ENCODE peak calls at places on chromosome X, in six cellular contexts. One of them, this sample, is unnamed. For H3K36me3, the result is how much of the 10 kb centered on the place peaks cover.

GRCh38 chrX:17549005-17549685 is 174.1 kb downstream of the NHS start:
- DNase-seq in IMR-90: no peak
- DNase-seq in uterus: no peak
- DNase-seq in CD8-positive, alpha-beta memory T cell: no peak
- DNase-seq in psoas muscle: no peak
- DNase-seq in right lobe of liver: no peak
- DNase-seq in this sample: peak

GRCh38 chrX:119646515-119646914 is 40.3 kb upstream of the NKRF start:
- DNase-seq in IMR-90: no peak
- DNase-seq in uterus: no peak
- DNase-seq in CD8-positive, alpha-beta memory T cell: no peak
- DNase-seq in psoas muscle: no peak
- DNase-seq in right lobe of liver: no peak
- DNase-seq in this sample: no peak

GRCh38 chrX:24760601-24761000 is 66.9 kb downstream of the POLA1 start:
- DNase-seq in IMR-90: peak
- DNase-seq in uterus: no peak
- DNase-seq in CD8-positive, alpha-beta memory T cell: no peak
- DNase-seq in psoas muscle: no peak
- DNase-seq in right lobe of liver: no peak
- DNase-seq in this sample: no peak

GRCh38 chrX:24478516-24478915 is 13.4 kb downstream of the PDK3 start:
- DNase-seq in IMR-90: no peak
- DNase-seq in uterus: no peak
- DNase-seq in CD8-positive, alpha-beta memory T cell: no peak
- DNase-seq in psoas muscle: no peak
- DNase-seq in right lobe of liver: no peak
- DNase-seq in this sample: no peak

GRCh38 chrX:151694661-151695582 is at the start of gene PRRG3:
- DNase-seq in IMR-90: no peak
- DNase-seq in uterus: no peak
- DNase-seq in CD8-positive, alpha-beta memory T cell: no peak
- DNase-seq in psoas muscle: no peak
- DNase-seq in right lobe of liver: no peak
- DNase-seq in this sample: peak

GRCh38 chrX:65985211-65985610 is 54.7 kb downstream of the VSIG4 start:
- DNase-seq in IMR-90: no peak
- DNase-seq in uterus: no peak
- DNase-seq in CD8-positive, alpha-beta memory T cell: no peak
- DNase-seq in psoas muscle: no peak
- DNase-seq in right lobe of liver: no peak
- DNase-seq in this sample: no peak

GRCh38 chrX:11437642-11438379 is 144.6 kb downstream of the AMELX start:
- DNase-seq in IMR-90: peak
- DNase-seq in uterus: no peak
- DNase-seq in CD8-positive, alpha-beta memory T cell: no peak
- DNase-seq in psoas muscle: peak
- DNase-seq in right lobe of liver: peak
- DNase-seq in this sample: no peak

GRCh38 chrX:120090208-120090607 is 12.7 kb upstream of the RHOXF2B start:
- DNase-seq in IMR-90: no peak
- DNase-seq in uterus: no peak
- DNase-seq in CD8-positive, alpha-beta memory T cell: no peak
- DNase-seq in psoas muscle: no peak
- DNase-seq in right lobe of liver: no peak
- DNase-seq in this sample: peak

GRCh38 chrX:103678199-103678993 is 8.1 kb downstream of the MORF4L2 start:
- DNase-seq in IMR-90: peak
- DNase-seq in uterus: no peak
- DNase-seq in CD8-positive, alpha-beta memory T cell: no peak
- DNase-seq in psoas muscle: no peak
- DNase-seq in right lobe of liver: no peak
- DNase-seq in this sample: no peak

GRCh38 chrX:131746491-131746968 is 202.7 kb downstream of the OR13H1 start:
- DNase-seq in IMR-90: peak
- DNase-seq in uterus: peak
- DNase-seq in CD8-positive, alpha-beta memory T cell: no peak
- DNase-seq in psoas muscle: peak
- DNase-seq in right lobe of liver: no peak
- DNase-seq in this sample: peak

GRCh38 chrX:109281478-109282275 is 200.2 kb downstream of the GUCY2F start:
- DNase-seq in IMR-90: no peak
- DNase-seq in uterus: no peak
- DNase-seq in CD8-positive, alpha-beta memory T cell: no peak
- DNase-seq in psoas muscle: no peak
- DNase-seq in right lobe of liver: no peak
- DNase-seq in this sample: peak

GRCh38 chrX:71144651-71145050 is at the start of gene NLGN3:
- DNase-seq in IMR-90: no peak
- DNase-seq in uterus: no peak
- DNase-seq in CD8-positive, alpha-beta memory T cell: no peak
- DNase-seq in psoas muscle: no peak
- DNase-seq in right lobe of liver: no peak
- DNase-seq in this sample: peak

GRCh38 chrX:2610246-2611170 is 80.6 kb upstream of the CD99 start:
- DNase-seq in IMR-90: peak
- DNase-seq in uterus: no peak
- DNase-seq in CD8-positive, alpha-beta memory T cell: no peak
- DNase-seq in psoas muscle: no peak
- DNase-seq in right lobe of liver: no peak
- DNase-seq in this sample: no peak

GRCh38 chrX:129773649-129774458 is 5.9 kb upstream of the SASH3 start:
- DNase-seq in IMR-90: no peak
- DNase-seq in uterus: no peak
- DNase-seq in CD8-positive, alpha-beta memory T cell: no peak
- DNase-seq in psoas muscle: peak
- DNase-seq in right lobe of liver: no peak
- DNase-seq in this sample: no peak

GRCh38 chrX:24513416-24513815 is 48.3 kb downstream of the PDK3 start:
- DNase-seq in IMR-90: no peak
- DNase-seq in uterus: no peak
- DNase-seq in CD8-positive, alpha-beta memory T cell: no peak
- DNase-seq in psoas muscle: no peak
- DNase-seq in right lobe of liver: no peak
- DNase-seq in this sample: no peak

GRCh38 chrX:130467936-130468335 is 66.1 kb downstream of the RBMX2 start:
- DNase-seq in IMR-90: no peak
- DNase-seq in uterus: no peak
- DNase-seq in CD8-positive, alpha-beta memory T cell: no peak
- DNase-seq in psoas muscle: no peak
- DNase-seq in right lobe of liver: no peak
- DNase-seq in this sample: no peak

GRCh38 chrX:70755850-70756249 is 152.7 kb downstream of the TEX11 start:
- DNase-seq in IMR-90: no peak
- DNase-seq in uterus: no peak
- DNase-seq in CD8-positive, alpha-beta memory T cell: peak
- DNase-seq in psoas muscle: no peak
- DNase-seq in right lobe of liver: no peak
- DNase-seq in this sample: peak

GRCh38 chrX:19798423-19798822 is 89.0 kb downstream of the SH3KBP1 start:
- DNase-seq in IMR-90: no peak
- DNase-seq in uterus: no peak
- DNase-seq in CD8-positive, alpha-beta memory T cell: no peak
- DNase-seq in psoas muscle: no peak
- DNase-seq in right lobe of liver: no peak
- DNase-seq in this sample: no peak

GRCh38 chrX:56794831-56795230 is 65.8 kb downstream of the NBDY start:
- DNase-seq in IMR-90: no peak
- DNase-seq in uterus: no peak
- DNase-seq in CD8-positive, alpha-beta memory T cell: no peak
- DNase-seq in psoas muscle: no peak
- DNase-seq in right lobe of liver: no peak
- DNase-seq in this sample: peak

GRCh38 chrX:69076084-69076483 is 89.2 kb downstream of the PJA1 start:
- DNase-seq in IMR-90: no peak
- DNase-seq in uterus: no peak
- DNase-seq in CD8-positive, alpha-beta memory T cell: no peak
- DNase-seq in psoas muscle: no peak
- DNase-seq in right lobe of liver: no peak
- DNase-seq in this sample: no peak

GRCh38 chrX:3806630-3807029 is 93.2 kb upstream of the PRKX start:
- DNase-seq in IMR-90: no peak
- DNase-seq in uterus: no peak
- DNase-seq in CD8-positive, alpha-beta memory T cell: no peak
- DNase-seq in psoas muscle: no peak
- DNase-seq in right lobe of liver: no peak
- DNase-seq in this sample: peak

GRCh38 chrX:106035064-106035463 is 3.5 kb downstream of the SERPINA7 start:
- DNase-seq in IMR-90: no peak
- DNase-seq in uterus: no peak
- DNase-seq in CD8-positive, alpha-beta memory T cell: no peak
- DNase-seq in psoas muscle: no peak
- DNase-seq in right lobe of liver: no peak
- DNase-seq in this sample: no peak

GRCh38 chrX:77788050-77788449 is 2.0 kb upstream of the ATRX start:
- DNase-seq in IMR-90: peak
- DNase-seq in uterus: no peak
- DNase-seq in CD8-positive, alpha-beta memory T cell: no peak
- DNase-seq in psoas muscle: no peak
- DNase-seq in right lobe of liver: peak
- DNase-seq in this sample: no peak

GRCh38 chrX:40952855-40953254 is 132.4 kb upstream of the USP9X start:
- DNase-seq in IMR-90: peak
- DNase-seq in uterus: no peak
- DNase-seq in CD8-positive, alpha-beta memory T cell: no peak
- DNase-seq in psoas muscle: no peak
- DNase-seq in right lobe of liver: no peak
- DNase-seq in this sample: no peak

GRCh38 chrX:55636109-55636508 is 12.9 kb downstream of the FOXR2 start:
- DNase-seq in IMR-90: no peak
- DNase-seq in uterus: no peak
- DNase-seq in CD8-positive, alpha-beta memory T cell: no peak
- DNase-seq in psoas muscle: no peak
- DNase-seq in right lobe of liver: no peak
- DNase-seq in this sample: no peak

GRCh38 chrX:38117485-38117884 is 103.2 kb downstream of the SRPX start:
- DNase-seq in IMR-90: peak
- DNase-seq in uterus: no peak
- DNase-seq in CD8-positive, alpha-beta memory T cell: no peak
- DNase-seq in psoas muscle: no peak
- DNase-seq in right lobe of liver: peak
- DNase-seq in this sample: no peak

DNA sequence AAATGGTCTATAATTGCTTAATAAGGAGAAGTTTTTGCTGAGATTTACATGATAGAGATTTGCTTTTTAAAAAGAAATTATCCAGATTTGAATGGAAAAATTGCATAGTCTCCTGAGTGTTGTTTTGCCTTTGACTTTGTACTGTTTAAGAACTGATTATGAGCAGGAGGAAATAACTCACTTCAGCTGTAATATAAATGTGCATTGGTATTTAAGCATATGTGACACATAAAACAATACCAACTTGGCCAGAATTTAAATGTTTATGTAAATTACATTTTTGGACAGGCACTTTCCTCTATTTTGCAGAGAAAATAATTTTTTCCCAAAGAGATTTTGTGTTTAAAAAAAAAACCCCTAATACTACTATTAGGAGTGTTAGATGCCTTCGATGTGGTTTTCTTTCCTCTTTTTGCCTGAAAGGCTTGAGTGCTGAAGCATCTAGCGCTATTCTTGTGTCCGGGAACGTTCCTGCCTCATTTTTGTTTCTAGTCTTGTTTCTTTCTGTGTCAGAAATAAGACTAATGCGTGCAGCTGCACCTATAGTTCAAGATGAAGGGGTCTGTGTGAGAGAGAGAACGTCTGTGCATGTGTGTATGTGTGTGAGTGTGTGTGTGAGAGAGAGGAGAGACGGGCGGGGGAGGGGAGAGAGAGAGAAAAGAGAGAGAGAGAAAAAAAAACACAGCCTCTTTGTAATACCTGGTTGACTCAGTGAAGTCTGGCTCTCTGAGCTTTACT is 60.8 kb downstream of the TBL1X start:
- DNase-seq in IMR-90: peak
- DNase-seq in uterus: no peak
- DNase-seq in CD8-positive, alpha-beta memory T cell: no peak
- DNase-seq in psoas muscle: no peak
- DNase-seq in right lobe of liver: no peak
- DNase-seq in this sample: no peak
- H3K4me3 ChIP-seq in IMR-90: peak
- H3K4me3 ChIP-seq in uterus: no peak
- H3K4me3 ChIP-seq in CD8-positive, alpha-beta memory T cell: no peak
- H3K4me3 ChIP-seq in psoas muscle: no peak
- H3K4me3 ChIP-seq in right lobe of liver: no peak
- H3K4me3 ChIP-seq in this sample: no peak

DNA sequence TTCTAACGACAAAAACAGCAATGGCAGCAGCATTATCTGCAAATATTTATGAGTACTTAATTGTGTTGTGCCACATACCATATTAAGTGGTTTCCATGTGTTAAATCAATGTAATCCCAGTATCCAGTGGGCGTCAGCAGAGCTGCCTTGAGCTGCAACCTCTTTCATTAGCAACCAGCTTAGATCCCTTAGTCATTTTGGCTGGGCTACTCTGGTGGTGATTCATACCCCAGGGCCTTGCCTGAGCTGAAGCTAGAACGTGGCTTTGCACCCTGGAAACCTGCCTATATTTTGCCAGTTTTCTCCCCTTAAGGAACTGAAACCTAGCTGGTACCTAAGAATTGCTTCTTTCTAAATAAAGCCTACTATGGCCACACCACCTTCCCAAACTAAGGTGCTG is 474.3 kb upstream of the FTHL17 start:
- DNase-seq in IMR-90: peak
- DNase-seq in uterus: no peak
- DNase-seq in CD8-positive, alpha-beta memory T cell: no peak
- DNase-seq in psoas muscle: no peak
- DNase-seq in right lobe of liver: no peak
- DNase-seq in this sample: no peak
- H3K36me3 ChIP-seq in IMR-90: under half
- H3K36me3 ChIP-seq in uterus: under half
- H3K36me3 ChIP-seq in CD8-positive, alpha-beta memory T cell: under half
- H3K36me3 ChIP-seq in psoas muscle: under half
- H3K36me3 ChIP-seq in right lobe of liver: under half
- H3K36me3 ChIP-seq in this sample: under half

GRCh38 chrX:100830143-100830542 is 10.0 kb downstream of the CSTF2 start:
- DNase-seq in IMR-90: no peak
- DNase-seq in uterus: no peak
- DNase-seq in CD8-positive, alpha-beta memory T cell: no peak
- DNase-seq in psoas muscle: no peak
- DNase-seq in right lobe of liver: no peak
- DNase-seq in this sample: no peak
- H3K4me3 ChIP-seq in IMR-90: no peak
- H3K4me3 ChIP-seq in uterus: no peak
- H3K4me3 ChIP-seq in CD8-positive, alpha-beta memory T cell: no peak
- H3K4me3 ChIP-seq in psoas muscle: no peak
- H3K4me3 ChIP-seq in right lobe of liver: no peak
- H3K4me3 ChIP-seq in this sample: no peak

DNA sequence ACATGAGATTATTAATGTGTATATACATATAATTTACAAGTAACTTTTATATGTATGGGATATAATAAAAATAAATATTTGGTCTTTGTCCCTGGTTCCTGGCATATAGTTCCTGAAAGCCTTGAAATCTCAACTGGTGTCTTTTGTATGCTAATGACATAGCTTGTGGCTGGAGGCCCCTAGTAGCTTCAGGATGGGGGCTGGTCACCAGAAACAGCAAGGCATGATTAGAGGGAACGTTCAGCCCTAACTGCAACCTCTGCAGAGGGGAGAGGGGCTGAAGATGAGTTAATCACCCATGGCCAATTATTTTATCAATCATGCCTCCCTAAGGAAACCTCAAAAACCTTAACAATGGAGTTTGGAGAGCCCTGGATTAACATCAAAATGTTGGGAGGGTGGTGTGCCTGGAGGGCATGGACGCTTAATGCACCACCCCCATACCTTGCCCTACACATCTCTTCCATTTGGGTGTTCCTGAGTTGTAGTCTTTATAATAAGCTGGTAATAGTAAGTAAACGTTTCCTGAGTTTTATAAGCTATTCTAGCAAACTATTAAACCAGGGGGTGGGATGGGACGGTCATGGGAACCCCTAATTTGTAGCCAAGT is 21.3 kb downstream of the PIN4 start:
- DNase-seq in IMR-90: no peak
- DNase-seq in uterus: no peak
- DNase-seq in CD8-positive, alpha-beta memory T cell: no peak
- DNase-seq in psoas muscle: no peak
- DNase-seq in right lobe of liver: no peak
- DNase-seq in this sample: no peak
- H3K36me3 ChIP-seq in IMR-90: under half
- H3K36me3 ChIP-seq in uterus: under half
- H3K36me3 ChIP-seq in CD8-positive, alpha-beta memory T cell: under half
- H3K36me3 ChIP-seq in psoas muscle: under half
- H3K36me3 ChIP-seq in right lobe of liver: under half
- H3K36me3 ChIP-seq in this sample: under half

This sample was measured in H7.